ENCODE peak calls at places on chromosomes 2 and 18, in five cellular contexts. F, V, X, C and W are unnamed samples.

GRCh38 chr2:31038385-31038784 is 99.9 kb downstream of the GALNT14 start:
- DNase-seq in V (no peak), F (no peak), C (no peak), X (no peak), W (no peak)

GRCh38 chr2:112033600-112033999 is 21.5 kb upstream of the TMEM87B start:
- DNase-seq in V (no peak), F (no peak), X (peak; percentile 49), C (no peak), W (peak; percentile 30)

GRCh38 chr2:240985881-240986786 is 12.3 kb upstream of the SNED1 start:
- DNase-seq in C (no peak), X (peak; percentile 38), F (no peak), V (no peak), W (no peak)

GRCh38 chr2:73243884-73244570 is 9.9 kb downstream of the CCT7 start:
- DNase-seq in X (no peak), V (no peak), C (peak; percentile 74), F (no peak), W (no peak)

GRCh38 chr2:196821195-196821594 is 12.0 kb upstream of the C2orf66 start:
- DNase-seq in C (no peak), F (no peak), X (no peak), V (no peak), W (no peak)

GRCh38 chr2:176545627-176546026 is 276.4 kb downstream of the MTX2 start:
- DNase-seq in X (no peak), V (no peak), C (no peak), F (no peak), W (no peak)

GRCh38 chr2:230821261-230821990 is 43.3 kb upstream of the ITM2C start:
- DNase-seq in F (no peak), X (no peak), C (no peak), V (no peak), W (no peak)

GRCh38 chr2:28137221-28137620 is 246.7 kb downstream of the BABAM2 start:
- DNase-seq in C (no peak), V (no peak), X (no peak), F (peak; percentile 89), W (no peak)

GRCh38 chr2:9243357-9243756 is 36.7 kb downstream of the ASAP2 start:
- DNase-seq in X (no peak), C (no peak), V (no peak), F (no peak), W (no peak)

GRCh38 chr2:188787002-188787660 is 187.0 kb upstream of the COL3A1 start:
- DNase-seq in C (no peak), V (no peak), X (no peak), F (peak; percentile 70), W (no peak)

GRCh38 chr2:19235308-19235707 is 123.1 kb downstream of the OSR1 start:
- DNase-seq in F (peak; percentile 49), C (no peak), X (no peak), V (no peak), W (no peak)

GRCh38 chr2:191951832-191952231 is 104.9 kb upstream of the CAVIN2 start:
- DNase-seq in C (no peak), X (no peak), F (no peak), V (no peak), W (no peak)

GRCh38 chr2:9002637-9003365 is 683 bp downstream of the MBOAT2 start:
- DNase-seq in X (peak; percentile 52), F (no peak), V (no peak), C (peak; percentile 82), W (no peak)

GRCh38 chr2:8414946-8415869 is 266.6 kb upstream of the ID2 start:
- DNase-seq in F (no peak), X (no peak), V (no peak), C (no peak), W (no peak)

GRCh38 chr2:190216829-190217228 is 102.8 kb downstream of the HIBCH start:
- DNase-seq in C (peak; percentile 24), F (no peak), X (no peak), V (peak; percentile 40), W (no peak)

GRCh38 chr2:239762742-239763269 is 262.3 kb downstream of the NDUFA10 start:
- DNase-seq in F (no peak), C (no peak), X (no peak), V (no peak), W (no peak)

GRCh38 chr2:225494100-225494459 is 94.6 kb downstream of the NYAP2 start:
- DNase-seq in C (no peak), X (no peak), V (no peak), F (no peak), W (no peak)

GRCh38 chr2:29462293-29462692 is 347.1 kb downstream of the CLIP4 start:
- DNase-seq in F (no peak), X (no peak), V (no peak), C (no peak), W (no peak)

GRCh38 chr2:159545080-159545479 is 71.3 kb downstream of the BAZ2B start:
- DNase-seq in V (no peak), C (no peak), F (no peak), X (no peak), W (no peak)

GRCh38 chr2:152407204-152407721 is 72.3 kb downstream of the FMNL2 start:
- DNase-seq in X (no peak), V (no peak), C (peak; percentile 28), F (no peak), W (no peak)

GRCh38 chr2:190867832-190868231 is 12.8 kb upstream of the GLS start:
- DNase-seq in C (no peak), F (no peak), V (no peak), X (no peak), W (no peak)

GRCh38 chr18:56517181-56517580 is 121.2 kb downstream of the TXNL1 start:
- DNase-seq in X (no peak), C (no peak), F (no peak), V (no peak), W (no peak)

GRCh38 chr18:22169011-22169888 is at the start of gene GATA6:
- DNase-seq in F (peak; percentile 45), X (peak; percentile 94), C (peak; percentile 69), V (peak; percentile 95), W (peak; percentile 92)

GRCh38 chr18:22171839-22172582 is 2.6 kb downstream of the GATA6 start:
- DNase-seq in C (no peak), X (peak; percentile 46), F (no peak), V (no peak), W (no peak)

GRCh38 chr18:22171263-22171838 is 2.0 kb downstream of the GATA6 start:
- DNase-seq in C (no peak), X (no peak), F (no peak), V (no peak), W (no peak)

GRCh38 chr18:22169889-22170420 is 566 bp downstream of the GATA6 start:
- DNase-seq in F (no peak), X (no peak), V (no peak), C (peak; percentile 32), W (no peak)

DNA sequence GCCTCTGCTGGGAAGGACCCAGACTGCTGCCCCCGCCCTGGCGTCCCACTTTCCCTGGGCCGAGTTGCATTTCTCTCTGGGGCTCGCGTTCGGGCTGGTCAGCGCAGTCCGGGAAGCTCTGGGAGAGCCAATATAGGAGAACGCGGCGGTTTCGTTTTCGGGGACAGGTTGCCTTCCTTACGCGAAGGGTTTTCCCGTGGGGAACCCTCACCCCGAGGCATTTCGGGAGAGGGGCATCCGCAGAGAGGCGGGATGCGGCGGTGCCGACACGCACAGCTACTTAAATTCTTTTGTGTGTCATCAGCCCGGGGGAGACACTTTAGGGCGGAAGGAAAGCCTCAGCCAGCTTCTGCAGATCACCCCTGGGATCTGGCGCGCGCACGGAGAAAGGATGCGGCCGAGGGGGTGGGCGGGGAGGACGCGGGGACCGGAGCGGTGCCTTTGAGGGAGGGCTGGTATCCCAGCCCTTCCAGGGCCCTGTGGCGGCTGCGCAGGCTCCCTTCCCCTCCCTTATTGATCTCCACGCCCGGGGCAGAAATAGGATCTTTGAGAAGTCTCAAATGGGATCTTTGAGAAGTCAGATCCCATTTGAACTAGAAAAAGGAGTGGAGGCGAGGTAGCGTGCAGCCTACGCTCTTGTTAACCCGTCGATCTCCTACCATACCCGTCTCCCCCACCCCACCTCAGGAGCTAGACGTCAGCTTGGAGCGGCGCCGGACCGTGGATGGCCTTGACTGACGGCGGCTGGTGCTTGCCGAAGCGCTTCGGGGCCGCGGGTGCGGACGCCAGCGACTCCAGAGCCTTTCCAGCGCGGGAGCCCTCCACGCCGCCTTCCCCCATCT is 1.3 kb downstream of the GATA6 start:
- DNase-seq in F (no peak), C (peak; percentile 39), V (no peak), X (peak; percentile 70), W (peak; percentile 87)
- TF ChIP-seq CTCF in F (no peak), C (no peak), V (no peak), X (no peak), W (no peak)

GRCh38 chr18:23077493-23078256 is 57.6 kb upstream of the CABLES1 start:
- DNase-seq in C (peak; percentile 36), V (peak; percentile 50), X (no peak), F (no peak), W (no peak)
- TF ChIP-seq CTCF in C (peak; percentile 44), V (no peak), X (peak; percentile 43), F (peak; percentile 28), W (peak; percentile 36)

DNA sequence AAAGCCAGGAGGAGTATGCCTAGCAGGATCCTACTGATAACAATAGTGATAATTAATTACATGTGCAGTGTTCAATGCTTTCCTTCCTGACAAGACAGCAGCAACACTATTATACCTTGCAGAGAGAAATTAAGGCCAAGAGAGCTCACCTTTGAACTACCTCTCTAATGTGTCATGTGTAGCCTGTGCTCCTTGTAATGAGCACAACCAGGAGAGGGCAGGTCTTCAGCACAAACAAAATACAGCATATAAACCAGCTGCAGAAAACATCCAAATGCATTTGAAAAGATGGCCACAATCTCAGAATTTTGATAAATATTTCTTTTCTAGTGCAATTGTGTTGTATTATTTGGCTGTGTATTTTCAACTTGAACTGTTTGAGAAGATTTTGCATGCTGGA is 1425.7 kb downstream of the DSC3 start:
- DNase-seq in V (no peak), F (no peak), C (no peak), X (no peak), W (no peak)
- TF ChIP-seq CTCF in V (no peak), F (no peak), C (no peak), X (no peak), W (no peak)

GRCh38 chr18:55340998-55341397 is 247.0 kb downstream of the TCF4 start:
- DNase-seq in X (no peak), F (no peak), C (no peak), V (no peak), W (no peak)

GRCh38 chr18:55346387-55346786 is 241.6 kb downstream of the TCF4 start:
- DNase-seq in X (no peak), C (no peak), F (no peak), V (no peak), W (no peak)

GRCh38 chr18:55345103-55345950 is 242.7 kb downstream of the TCF4 start:
- DNase-seq in X (no peak), C (no peak), F (no peak), V (no peak), W (no peak)

GRCh38 chr18:55339990-55340389 is 248.0 kb downstream of the TCF4 start:
- DNase-seq in F (no peak), C (no peak), V (no peak), X (no peak), W (no peak)

DNA sequence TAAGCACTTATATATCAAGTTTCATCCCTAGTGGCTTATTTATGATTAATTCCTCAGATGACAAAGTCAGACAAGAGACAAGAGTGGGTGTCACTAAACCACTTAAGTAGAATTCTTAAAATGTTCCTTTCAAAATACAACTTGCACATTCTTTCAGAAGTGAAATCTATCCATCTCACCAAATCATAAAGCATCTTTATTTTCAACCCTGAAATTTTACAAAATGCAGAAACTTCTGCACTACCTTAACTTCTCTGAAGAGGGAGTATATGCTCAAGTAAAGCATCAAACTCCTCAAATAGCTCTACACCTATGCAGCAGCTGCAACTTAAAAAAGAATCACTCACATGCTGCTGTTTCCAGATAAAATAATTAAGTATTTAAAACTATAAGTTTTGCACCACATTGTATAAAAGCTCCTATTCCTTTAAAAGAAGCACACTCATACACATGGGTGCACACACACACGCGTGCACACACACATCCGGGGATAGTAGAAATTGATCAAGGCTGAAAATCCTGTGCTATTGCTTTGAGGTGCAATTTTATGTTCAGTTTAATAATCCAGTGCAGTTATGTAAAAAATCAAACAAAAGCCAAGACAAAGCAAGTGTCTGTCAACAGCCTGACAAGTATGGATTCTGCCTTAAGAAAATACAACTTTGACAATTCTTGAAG is 244.5 kb downstream of the TCF4 start:
- DNase-seq in C (no peak), F (no peak), X (no peak), V (no peak), W (no peak)
- TF ChIP-seq CTCF in C (peak; percentile 79), F (peak; percentile 26), X (peak; percentile 52), V (peak; percentile 31), W (peak; percentile 80)